ENCODE peak calls at places on chromosome 4, in four cellular contexts. R, N, I and Z are unnamed samples.

GRCh38 chr4:45646885-45647598 is 476.8 kb downstream of the GABRG1 start:
- DNase-seq in R (no peak), I (no peak), N (no peak), Z (no peak)

GRCh38 chr4:125323547-125324100 is 8.9 kb downstream of the FAT4 start:
- DNase-seq in I (no peak), N (no peak), R (no peak), Z (no peak)

GRCh38 chr4:121712001-121712655 is 15.3 kb upstream of the ANXA5 start:
- DNase-seq in I (no peak), R (no peak), N (no peak), Z (no peak)

GRCh38 chr4:184416913-184417734 is 57.2 kb downstream of the IRF2 start:
- DNase-seq in N (no peak), R (no peak), I (no peak), Z (no peak)

GRCh38 chr4:44149242-44149641 is 299.4 kb downstream of the KCTD8 start:
- DNase-seq in N (no peak), R (no peak), I (no peak), Z (no peak)

GRCh38 chr4:29653221-29653620 is 1066.9 kb upstream of the PCDH7 start:
- DNase-seq in N (no peak), R (no peak), I (no peak), Z (no peak)

GRCh38 chr4:4995103-4995761 is 24.0 kb downstream of the CYTL1 start:
- DNase-seq in I (peak), R (peak), N (peak), Z (peak)

GRCh38 chr4:1259966-1260365 is 11.0 kb upstream of the CTBP1 start:
- DNase-seq in N (no peak), I (no peak), R (no peak), Z (no peak)

GRCh38 chr4:5660185-5660584 is 48.2 kb downstream of the EVC2 start:
- DNase-seq in I (no peak), N (no peak), R (no peak), Z (no peak)

GRCh38 chr4:188146618-188147017 is 7.4 kb downstream of the TRIML1 start:
- DNase-seq in R (no peak), I (no peak), N (no peak), Z (no peak)

GRCh38 chr4:151297170-151297569 is 20.2 kb downstream of the PRSS48 start:
- DNase-seq in I (no peak), R (no peak), N (no peak), Z (no peak)

GRCh38 chr4:10180927-10181744 is 64.5 kb upstream of the WDR1 start:
- DNase-seq in N (no peak), I (peak), R (no peak), Z (no peak)

GRCh38 chr4:26441110-26441509 is 49.2 kb downstream of the CCKAR start:
- DNase-seq in N (no peak), I (no peak), R (no peak), Z (peak)
- TF ChIP-seq USF2 in N (no peak), I (no peak), R (no peak), Z (no peak)

GRCh38 chr4:139797287-139797686 is 131.7 kb downstream of the MGST2 start:
- DNase-seq in R (no peak), N (no peak), I (no peak), Z (no peak)
- TF ChIP-seq HMGXB4 in R (no peak), N (no peak), I (no peak), Z (no peak)

GRCh38 chr4:23733911-23734458 is 155.9 kb downstream of the PPARGC1A start:
- DNase-seq in N (no peak), I (no peak), R (no peak), Z (no peak)

GRCh38 chr4:23730998-23731397 is 158.8 kb downstream of the PPARGC1A start:
- DNase-seq in I (no peak), N (no peak), R (no peak), Z (no peak)

GRCh38 chr4:23728393-23728792 is 161.5 kb downstream of the PPARGC1A start:
- DNase-seq in R (no peak), I (no peak), N (peak), Z (no peak)

GRCh38 chr4:23733476-23733875 is 156.4 kb downstream of the PPARGC1A start:
- DNase-seq in R (no peak), N (no peak), I (no peak), Z (no peak)

GRCh38 chr4:23728971-23729370 is 160.9 kb downstream of the PPARGC1A start:
- DNase-seq in I (no peak), R (no peak), N (no peak), Z (no peak)
- TF ChIP-seq USF2 in I (no peak), R (no peak), N (no peak), Z (no peak)

GRCh38 chr4:154982187-154983047 is 201.3 kb downstream of the RBM46 start:
- DNase-seq in N (peak), I (peak), R (peak), Z (peak)
- TF ChIP-seq HMGXB4 in N (no peak), I (no peak), R (no peak), Z (no peak)